ENCODE peak calls at places on chromosomes 2 and 18, in ten cellular contexts. One of them, this sample, is unnamed.

GRCh38 chr2:137987011-137987410 is 22.7 kb downstream of the HNMT start:
- DNase-seq in uterus: no peak
- DNase-seq in AG10803: no peak
- DNase-seq in IMR-90: no peak
- DNase-seq in fibroblast of pulmonary artery: no peak
- DNase-seq in colonic mucosa: no peak
- DNase-seq in AG09309: no peak
- DNase-seq in epithelial cell of esophagus: no peak
- DNase-seq in brain microvascular endothelial cell: no peak
- DNase-seq in CD4-positive, CD25-positive, alpha-beta regulatory T cell: no peak
- DNase-seq in this sample: no peak

GRCh38 chr2:30262716-30263309 is 31.5 kb downstream of the LBH start:
- DNase-seq in uterus: no peak
- DNase-seq in AG10803: no peak
- DNase-seq in IMR-90: no peak
- DNase-seq in fibroblast of pulmonary artery: no peak
- DNase-seq in colonic mucosa: no peak
- DNase-seq in AG09309: no peak
- DNase-seq in epithelial cell of esophagus: no peak
- DNase-seq in brain microvascular endothelial cell: no peak
- DNase-seq in CD4-positive, CD25-positive, alpha-beta regulatory T cell: no peak
- DNase-seq in this sample: no peak

GRCh38 chr18:11553098-11553940 is 56.1 kb upstream of the SLC35G4 start:
- DNase-seq in uterus: no peak
- DNase-seq in AG10803: peak
- DNase-seq in IMR-90: peak
- DNase-seq in fibroblast of pulmonary artery: peak
- DNase-seq in colonic mucosa: peak
- DNase-seq in AG09309: no peak
- DNase-seq in epithelial cell of esophagus: peak
- DNase-seq in brain microvascular endothelial cell: peak
- DNase-seq in CD4-positive, CD25-positive, alpha-beta regulatory T cell: no peak
- DNase-seq in this sample: peak

GRCh38 chr18:24941164-24941951 is 410.6 kb downstream of the ZNF521 start:
- DNase-seq in uterus: no peak
- DNase-seq in AG10803: no peak
- DNase-seq in IMR-90: peak
- DNase-seq in fibroblast of pulmonary artery: no peak
- DNase-seq in colonic mucosa: no peak
- DNase-seq in AG09309: no peak
- DNase-seq in epithelial cell of esophagus: no peak
- DNase-seq in brain microvascular endothelial cell: no peak
- DNase-seq in CD4-positive, CD25-positive, alpha-beta regulatory T cell: no peak
- DNase-seq in this sample: no peak

GRCh38 chr2:29528891-29529520 is 392.4 kb downstream of the ALK start:
- DNase-seq in uterus: no peak
- DNase-seq in AG10803: peak
- DNase-seq in IMR-90: peak
- DNase-seq in fibroblast of pulmonary artery: peak
- DNase-seq in colonic mucosa: peak
- DNase-seq in AG09309: peak
- DNase-seq in epithelial cell of esophagus: peak
- DNase-seq in brain microvascular endothelial cell: peak
- DNase-seq in CD4-positive, CD25-positive, alpha-beta regulatory T cell: no peak
- DNase-seq in this sample: no peak

GRCh38 chr2:240935101-240935876 is 29.2 kb downstream of the CROCC2 start:
- DNase-seq in uterus: peak
- DNase-seq in AG10803: no peak
- DNase-seq in IMR-90: no peak
- DNase-seq in fibroblast of pulmonary artery: no peak
- DNase-seq in colonic mucosa: peak
- DNase-seq in AG09309: no peak
- DNase-seq in epithelial cell of esophagus: no peak
- DNase-seq in brain microvascular endothelial cell: no peak
- DNase-seq in CD4-positive, CD25-positive, alpha-beta regulatory T cell: no peak
- DNase-seq in this sample: peak

GRCh38 chr2:172299741-172300140 is 127.6 kb upstream of the ITGA6 start:
- DNase-seq in uterus: no peak
- DNase-seq in AG10803: peak
- DNase-seq in IMR-90: peak
- DNase-seq in fibroblast of pulmonary artery: peak
- DNase-seq in colonic mucosa: peak
- DNase-seq in AG09309: peak
- DNase-seq in epithelial cell of esophagus: peak
- DNase-seq in brain microvascular endothelial cell: peak
- DNase-seq in CD4-positive, CD25-positive, alpha-beta regulatory T cell: no peak
- DNase-seq in this sample: no peak

GRCh38 chr2:205217004-205217403 is 465.3 kb upstream of the NRP2 start:
- DNase-seq in uterus: no peak
- DNase-seq in AG10803: no peak
- DNase-seq in IMR-90: no peak
- DNase-seq in fibroblast of pulmonary artery: no peak
- DNase-seq in colonic mucosa: no peak
- DNase-seq in AG09309: no peak
- DNase-seq in epithelial cell of esophagus: no peak
- DNase-seq in brain microvascular endothelial cell: no peak
- DNase-seq in CD4-positive, CD25-positive, alpha-beta regulatory T cell: no peak
- DNase-seq in this sample: no peak

GRCh38 chr2:127701193-127701650 is at the start of gene SFT2D3:
- DNase-seq in uterus: peak
- DNase-seq in AG10803: peak
- DNase-seq in IMR-90: peak
- DNase-seq in fibroblast of pulmonary artery: peak
- DNase-seq in colonic mucosa: peak
- DNase-seq in AG09309: peak
- DNase-seq in epithelial cell of esophagus: peak
- DNase-seq in brain microvascular endothelial cell: peak
- DNase-seq in CD4-positive, CD25-positive, alpha-beta regulatory T cell: peak
- DNase-seq in this sample: peak

GRCh38 chr2:127701651-127702394 is 526 bp downstream of the SFT2D3 start:
- DNase-seq in uterus: peak
- DNase-seq in AG10803: peak
- DNase-seq in IMR-90: peak
- DNase-seq in fibroblast of pulmonary artery: peak
- DNase-seq in colonic mucosa: peak
- DNase-seq in AG09309: no peak
- DNase-seq in epithelial cell of esophagus: peak
- DNase-seq in brain microvascular endothelial cell: peak
- DNase-seq in CD4-positive, CD25-positive, alpha-beta regulatory T cell: peak
- DNase-seq in this sample: peak

GRCh38 chr2:127704641-127705243 is 3.4 kb downstream of the SFT2D3 start:
- DNase-seq in uterus: no peak
- DNase-seq in AG10803: peak
- DNase-seq in IMR-90: no peak
- DNase-seq in fibroblast of pulmonary artery: no peak
- DNase-seq in colonic mucosa: no peak
- DNase-seq in AG09309: no peak
- DNase-seq in epithelial cell of esophagus: no peak
- DNase-seq in brain microvascular endothelial cell: no peak
- DNase-seq in CD4-positive, CD25-positive, alpha-beta regulatory T cell: no peak
- DNase-seq in this sample: no peak

GRCh38 chr2:127702395-127703009 is 1.2 kb downstream of the SFT2D3 start:
- DNase-seq in uterus: no peak
- DNase-seq in AG10803: no peak
- DNase-seq in IMR-90: no peak
- DNase-seq in fibroblast of pulmonary artery: no peak
- DNase-seq in colonic mucosa: no peak
- DNase-seq in AG09309: no peak
- DNase-seq in epithelial cell of esophagus: no peak
- DNase-seq in brain microvascular endothelial cell: no peak
- DNase-seq in CD4-positive, CD25-positive, alpha-beta regulatory T cell: no peak
- DNase-seq in this sample: peak

GRCh38 chr2:127703282-127703681 is 2.0 kb downstream of the SFT2D3 start:
- DNase-seq in uterus: no peak
- DNase-seq in AG10803: no peak
- DNase-seq in IMR-90: no peak
- DNase-seq in fibroblast of pulmonary artery: no peak
- DNase-seq in colonic mucosa: no peak
- DNase-seq in AG09309: no peak
- DNase-seq in epithelial cell of esophagus: no peak
- DNase-seq in brain microvascular endothelial cell: no peak
- DNase-seq in CD4-positive, CD25-positive, alpha-beta regulatory T cell: no peak
- DNase-seq in this sample: no peak
- H3K4me3 ChIP-seq in uterus: no peak
- H3K4me3 ChIP-seq in AG10803: no peak
- H3K4me3 ChIP-seq in IMR-90: no peak
- H3K4me3 ChIP-seq in fibroblast of pulmonary artery: no peak
- H3K4me3 ChIP-seq in colonic mucosa: no peak
- H3K4me3 ChIP-seq in AG09309: no peak
- H3K4me3 ChIP-seq in epithelial cell of esophagus: no peak
- H3K4me3 ChIP-seq in brain microvascular endothelial cell: no peak
- H3K4me3 ChIP-seq in CD4-positive, CD25-positive, alpha-beta regulatory T cell: peak
- H3K4me3 ChIP-seq in this sample: no peak

GRCh38 chr18:45417392-45417791 is 197.9 kb upstream of the SLC14A2 start:
- DNase-seq in uterus: no peak
- DNase-seq in AG10803: no peak
- DNase-seq in IMR-90: no peak
- DNase-seq in fibroblast of pulmonary artery: no peak
- DNase-seq in colonic mucosa: no peak
- DNase-seq in AG09309: no peak
- DNase-seq in epithelial cell of esophagus: no peak
- DNase-seq in brain microvascular endothelial cell: no peak
- DNase-seq in CD4-positive, CD25-positive, alpha-beta regulatory T cell: no peak
- DNase-seq in this sample: no peak

GRCh38 chr18:45413180-45413836 is 202.0 kb upstream of the SLC14A2 start:
- DNase-seq in uterus: no peak
- DNase-seq in AG10803: peak
- DNase-seq in IMR-90: no peak
- DNase-seq in fibroblast of pulmonary artery: no peak
- DNase-seq in colonic mucosa: no peak
- DNase-seq in AG09309: peak
- DNase-seq in epithelial cell of esophagus: peak
- DNase-seq in brain microvascular endothelial cell: no peak
- DNase-seq in CD4-positive, CD25-positive, alpha-beta regulatory T cell: no peak
- DNase-seq in this sample: no peak

GRCh38 chr18:45412577-45412976 is 202.7 kb upstream of the SLC14A2 start:
- DNase-seq in uterus: no peak
- DNase-seq in AG10803: peak
- DNase-seq in IMR-90: no peak
- DNase-seq in fibroblast of pulmonary artery: no peak
- DNase-seq in colonic mucosa: no peak
- DNase-seq in AG09309: no peak
- DNase-seq in epithelial cell of esophagus: peak
- DNase-seq in brain microvascular endothelial cell: no peak
- DNase-seq in CD4-positive, CD25-positive, alpha-beta regulatory T cell: no peak
- DNase-seq in this sample: no peak

GRCh38 chr18:45416168-45416567 is 199.1 kb upstream of the SLC14A2 start:
- DNase-seq in uterus: peak
- DNase-seq in AG10803: no peak
- DNase-seq in IMR-90: no peak
- DNase-seq in fibroblast of pulmonary artery: no peak
- DNase-seq in colonic mucosa: peak
- DNase-seq in AG09309: no peak
- DNase-seq in epithelial cell of esophagus: no peak
- DNase-seq in brain microvascular endothelial cell: no peak
- DNase-seq in CD4-positive, CD25-positive, alpha-beta regulatory T cell: no peak
- DNase-seq in this sample: no peak

DNA sequence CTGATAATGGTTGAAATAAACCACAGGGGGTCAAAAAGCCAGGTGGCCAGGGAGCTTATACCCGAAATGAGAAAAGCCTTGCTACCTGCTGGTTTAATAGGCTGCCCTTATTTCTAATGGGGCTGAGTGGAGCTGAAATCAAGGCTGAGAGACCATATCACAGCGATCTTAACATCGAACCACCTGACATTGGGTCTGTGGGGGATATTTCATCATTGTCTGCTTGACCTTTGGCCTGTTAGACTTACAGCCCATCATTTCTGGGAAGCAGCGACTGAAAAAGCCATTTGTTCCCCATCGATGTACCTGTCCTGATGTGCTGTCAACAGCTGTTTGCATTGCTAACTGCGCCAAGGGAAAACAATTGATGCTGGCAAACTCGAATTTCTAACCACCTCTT is 199.7 kb upstream of the SLC14A2 start:
- DNase-seq in uterus: no peak
- DNase-seq in AG10803: no peak
- DNase-seq in IMR-90: no peak
- DNase-seq in fibroblast of pulmonary artery: no peak
- DNase-seq in colonic mucosa: no peak
- DNase-seq in AG09309: no peak
- DNase-seq in epithelial cell of esophagus: no peak
- DNase-seq in brain microvascular endothelial cell: no peak
- DNase-seq in CD4-positive, CD25-positive, alpha-beta regulatory T cell: no peak
- DNase-seq in this sample: peak
- H3K4me3 ChIP-seq in uterus: no peak
- H3K4me3 ChIP-seq in AG10803: no peak
- H3K4me3 ChIP-seq in IMR-90: no peak
- H3K4me3 ChIP-seq in fibroblast of pulmonary artery: no peak
- H3K4me3 ChIP-seq in colonic mucosa: no peak
- H3K4me3 ChIP-seq in AG09309: no peak
- H3K4me3 ChIP-seq in epithelial cell of esophagus: no peak
- H3K4me3 ChIP-seq in brain microvascular endothelial cell: no peak
- H3K4me3 ChIP-seq in CD4-positive, CD25-positive, alpha-beta regulatory T cell: no peak
- H3K4me3 ChIP-seq in this sample: no peak

GRCh38 chr2:226030369-226031077 is 631.0 kb downstream of the NYAP2 start:
- DNase-seq in uterus: no peak
- DNase-seq in AG10803: no peak
- DNase-seq in IMR-90: no peak
- DNase-seq in fibroblast of pulmonary artery: no peak
- DNase-seq in colonic mucosa: no peak
- DNase-seq in AG09309: no peak
- DNase-seq in epithelial cell of esophagus: no peak
- DNase-seq in brain microvascular endothelial cell: no peak
- DNase-seq in CD4-positive, CD25-positive, alpha-beta regulatory T cell: no peak
- DNase-seq in this sample: no peak

GRCh38 chr2:226031962-226032441 is 632.5 kb downstream of the NYAP2 start:
- DNase-seq in uterus: no peak
- DNase-seq in AG10803: peak
- DNase-seq in IMR-90: peak
- DNase-seq in fibroblast of pulmonary artery: peak
- DNase-seq in colonic mucosa: no peak
- DNase-seq in AG09309: no peak
- DNase-seq in epithelial cell of esophagus: no peak
- DNase-seq in brain microvascular endothelial cell: no peak
- DNase-seq in CD4-positive, CD25-positive, alpha-beta regulatory T cell: no peak
- DNase-seq in this sample: peak

DNA sequence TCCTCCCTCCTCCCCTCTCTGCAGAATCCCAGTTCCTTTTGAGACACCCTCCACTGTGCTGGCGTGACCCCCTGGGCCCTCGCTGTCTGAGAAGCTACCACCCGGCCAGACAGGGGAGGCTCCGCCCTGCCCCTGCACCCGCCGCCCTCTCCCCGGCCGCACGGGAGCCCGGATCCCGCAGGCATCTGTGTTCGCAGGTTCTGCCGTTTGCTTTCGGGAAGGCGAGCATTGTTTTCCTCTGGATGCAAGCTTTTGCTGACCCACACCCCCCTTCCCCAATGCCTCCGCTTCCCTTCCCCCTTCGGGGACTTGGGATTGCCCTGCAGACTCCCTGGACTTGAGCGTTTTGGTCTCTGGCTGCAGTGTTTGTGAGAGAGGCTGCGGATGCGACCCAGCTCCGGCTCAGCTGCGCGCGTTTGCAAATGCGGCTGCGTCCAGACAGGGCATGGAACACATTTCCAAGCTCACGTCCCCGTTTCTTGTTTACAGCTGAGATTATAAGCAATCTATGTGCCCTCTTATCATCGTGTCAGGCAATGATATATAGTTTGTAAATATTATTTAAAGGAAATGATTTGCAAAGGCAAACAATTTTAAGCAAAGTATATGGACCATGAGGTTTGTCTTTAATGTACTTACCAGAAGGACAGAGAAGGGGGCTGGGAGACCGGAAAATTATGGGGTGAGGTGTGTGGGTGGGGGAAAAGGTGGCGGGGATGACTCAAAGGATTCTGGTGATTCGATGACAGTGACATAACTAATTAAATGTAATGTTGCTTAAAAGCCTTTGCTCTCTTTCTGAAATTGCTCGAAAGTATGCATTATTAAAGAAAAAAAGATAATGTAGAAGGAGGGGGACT is 631.8 kb downstream of the NYAP2 start:
- DNase-seq in uterus: peak
- DNase-seq in AG10803: peak
- DNase-seq in IMR-90: peak
- DNase-seq in fibroblast of pulmonary artery: peak
- DNase-seq in colonic mucosa: peak
- DNase-seq in AG09309: peak
- DNase-seq in epithelial cell of esophagus: peak
- DNase-seq in brain microvascular endothelial cell: peak
- DNase-seq in CD4-positive, CD25-positive, alpha-beta regulatory T cell: no peak
- DNase-seq in this sample: peak
- H3K4me3 ChIP-seq in uterus: peak
- H3K4me3 ChIP-seq in AG10803: peak
- H3K4me3 ChIP-seq in IMR-90: peak
- H3K4me3 ChIP-seq in fibroblast of pulmonary artery: peak
- H3K4me3 ChIP-seq in colonic mucosa: peak
- H3K4me3 ChIP-seq in AG09309: peak
- H3K4me3 ChIP-seq in epithelial cell of esophagus: peak
- H3K4me3 ChIP-seq in brain microvascular endothelial cell: peak
- H3K4me3 ChIP-seq in CD4-positive, CD25-positive, alpha-beta regulatory T cell: no peak
- H3K4me3 ChIP-seq in this sample: peak

GRCh38 chr2:45510701-45511420 is 100.2 kb downstream of the SRBD1 start:
- DNase-seq in uterus: no peak
- DNase-seq in AG10803: no peak
- DNase-seq in IMR-90: no peak
- DNase-seq in fibroblast of pulmonary artery: no peak
- DNase-seq in colonic mucosa: no peak
- DNase-seq in AG09309: no peak
- DNase-seq in epithelial cell of esophagus: no peak
- DNase-seq in brain microvascular endothelial cell: no peak
- DNase-seq in CD4-positive, CD25-positive, alpha-beta regulatory T cell: no peak
- DNase-seq in this sample: no peak
- H3K4me3 ChIP-seq in uterus: no peak
- H3K4me3 ChIP-seq in AG10803: no peak
- H3K4me3 ChIP-seq in IMR-90: no peak
- H3K4me3 ChIP-seq in fibroblast of pulmonary artery: no peak
- H3K4me3 ChIP-seq in colonic mucosa: no peak
- H3K4me3 ChIP-seq in AG09309: no peak
- H3K4me3 ChIP-seq in epithelial cell of esophagus: no peak
- H3K4me3 ChIP-seq in brain microvascular endothelial cell: no peak
- H3K4me3 ChIP-seq in CD4-positive, CD25-positive, alpha-beta regulatory T cell: no peak
- H3K4me3 ChIP-seq in this sample: no peak

This sample was measured in H7.